ENCODE peak calls at places on chromosome 11, in four cellular contexts. One of them, this sample, is unnamed.

GRCh38 chr11:94424662-94425061 is 23.4 kb upstream of the GPR83 start:
- DNase-seq in adrenal gland: no peak
- DNase-seq in K562: no peak
- DNase-seq in A549: no peak
- DNase-seq in this sample: no peak

GRCh38 chr11:9506489-9507343 is 45.9 kb downstream of the ZNF143 start:
- DNase-seq in K562: peak
- DNase-seq in A549: peak
- DNase-seq in adrenal gland: peak
- DNase-seq in this sample: peak

GRCh38 chr11:62575156-62575555 is 1.5 kb upstream of the EEF1G start:
- DNase-seq in A549: no peak
- DNase-seq in adrenal gland: no peak
- DNase-seq in K562: no peak
- DNase-seq in this sample: no peak

GRCh38 chr11:100004541-100004940 is 682.5 kb upstream of the ARHGAP42 start:
- DNase-seq in K562: no peak
- DNase-seq in A549: no peak
- DNase-seq in adrenal gland: no peak
- DNase-seq in this sample: no peak

GRCh38 chr11:123194308-123195181 is 503 bp downstream of the CLMP start:
- DNase-seq in adrenal gland: peak
- DNase-seq in A549: peak
- DNase-seq in K562: no peak
- DNase-seq in this sample: no peak

GRCh38 chr11:109752212-109752825 is 330.3 kb downstream of the C11orf87 start:
- DNase-seq in A549: no peak
- DNase-seq in K562: no peak
- DNase-seq in adrenal gland: no peak
- DNase-seq in this sample: no peak

GRCh38 chr11:129543515-129544290 is 168.1 kb downstream of the BARX2 start:
- DNase-seq in A549: no peak
- DNase-seq in adrenal gland: no peak
- DNase-seq in K562: no peak
- DNase-seq in this sample: no peak

GRCh38 chr11:126408901-126409670 is 53.6 kb downstream of the ST3GAL4 start:
- DNase-seq in K562: no peak
- DNase-seq in adrenal gland: no peak
- DNase-seq in A549: no peak
- DNase-seq in this sample: no peak

GRCh38 chr11:35662061-35662648 is 420 bp upstream of the TRIM44 start:
- DNase-seq in adrenal gland: no peak
- DNase-seq in K562: no peak
- DNase-seq in A549: peak
- DNase-seq in this sample: peak

GRCh38 chr11:128915148-128915519 is 24.0 kb downstream of the KCNJ5 start:
- DNase-seq in adrenal gland: no peak
- DNase-seq in A549: no peak
- DNase-seq in K562: no peak
- DNase-seq in this sample: no peak

GRCh38 chr11:296976-297665 is 2.2 kb downstream of the IFITM5 start:
- DNase-seq in K562: no peak
- DNase-seq in A549: no peak
- DNase-seq in adrenal gland: no peak
- DNase-seq in this sample: no peak

GRCh38 chr11:115284766-115285165 is 219.4 kb downstream of the CADM1 start:
- DNase-seq in A549: no peak
- DNase-seq in K562: no peak
- DNase-seq in adrenal gland: no peak
- DNase-seq in this sample: no peak

GRCh38 chr11:71946144-71946571 is 17.3 kb downstream of the RNF121 start:
- DNase-seq in K562: no peak
- DNase-seq in A549: peak
- DNase-seq in adrenal gland: no peak
- DNase-seq in this sample: peak

GRCh38 chr11:777288-778255 is at the start of gene GATD1:
- DNase-seq in adrenal gland: peak
- DNase-seq in K562: peak
- DNase-seq in A549: peak
- DNase-seq in this sample: peak

GRCh38 chr11:128948583-128948982 is 5.9 kb upstream of the TP53AIP1 start:
- DNase-seq in K562: no peak
- DNase-seq in A549: no peak
- DNase-seq in adrenal gland: no peak
- DNase-seq in this sample: no peak

GRCh38 chr11:13465909-13466371 is 2.9 kb upstream of the BTBD10 start:
- DNase-seq in A549: peak
- DNase-seq in K562: peak
- DNase-seq in adrenal gland: no peak
- DNase-seq in this sample: peak

GRCh38 chr11:44611687-44612437 is 46.4 kb downstream of the CD82 start:
- DNase-seq in A549: no peak
- DNase-seq in adrenal gland: no peak
- DNase-seq in K562: no peak
- DNase-seq in this sample: peak

GRCh38 chr11:87286338-87286737 is 248.6 kb downstream of the TMEM135 start:
- DNase-seq in adrenal gland: no peak
- DNase-seq in A549: no peak
- DNase-seq in K562: no peak
- DNase-seq in this sample: no peak

GRCh38 chr11:130858215-130858614 is 58.1 kb downstream of the SNX19 start:
- DNase-seq in A549: no peak
- DNase-seq in K562: peak
- DNase-seq in adrenal gland: no peak
- DNase-seq in this sample: peak

GRCh38 chr11:58285483-58286040 is 17.5 kb upstream of the OR10W1 start:
- DNase-seq in A549: no peak
- DNase-seq in K562: no peak
- DNase-seq in adrenal gland: no peak
- DNase-seq in this sample: no peak

GRCh38 chr11:120637131-120637530 is 125.6 kb downstream of the GRIK4 start:
- DNase-seq in K562: no peak
- DNase-seq in A549: no peak
- DNase-seq in adrenal gland: no peak
- DNase-seq in this sample: no peak

GRCh38 chr11:103433380-103433779 is 324.2 kb downstream of the DYNC2H1 start:
- DNase-seq in adrenal gland: no peak
- DNase-seq in A549: no peak
- DNase-seq in K562: no peak
- DNase-seq in this sample: no peak

GRCh38 chr11:9573775-9574555 is 495 bp downstream of the WEE1 start:
- DNase-seq in adrenal gland: peak
- DNase-seq in A549: peak
- DNase-seq in K562: no peak
- DNase-seq in this sample: peak

GRCh38 chr11:404551-405264 is 10.1 kb downstream of the SIGIRR start:
- DNase-seq in K562: no peak
- DNase-seq in adrenal gland: no peak
- DNase-seq in A549: no peak
- DNase-seq in this sample: no peak

GRCh38 chr11:118251858-118252652 is at the start of gene MPZL3:
- DNase-seq in K562: peak
- DNase-seq in A549: peak
- DNase-seq in adrenal gland: peak
- DNase-seq in this sample: peak

GRCh38 chr11:76152086-76152658 is 54.1 kb downstream of the WNT11 start:
- DNase-seq in K562: peak
- DNase-seq in adrenal gland: peak
- DNase-seq in A549: peak
- DNase-seq in this sample: peak

GRCh38 chr11:559712-560304 is 730 bp downstream of the LMNTD2 start:
- DNase-seq in adrenal gland: no peak
- DNase-seq in A549: no peak
- DNase-seq in K562: peak
- DNase-seq in this sample: no peak

GRCh38 chr11:79417069-79417920 is 23.5 kb downstream of the TENM4 start:
- DNase-seq in A549: no peak
- DNase-seq in adrenal gland: no peak
- DNase-seq in K562: no peak
- DNase-seq in this sample: no peak

GRCh38 chr11:2380807-2381350 is 3.8 kb downstream of the CD81 start:
- DNase-seq in adrenal gland: peak
- DNase-seq in A549: no peak
- DNase-seq in K562: no peak
- DNase-seq in this sample: no peak
- TF ChIP-seq POLR2A in adrenal gland: peak
- TF ChIP-seq POLR2A in A549: no peak
- TF ChIP-seq POLR2A in K562: no peak
- TF ChIP-seq POLR2A in this sample: no peak

GRCh38 chr11:33132510-33132909 is 28.8 kb downstream of the CSTF3 start:
- DNase-seq in adrenal gland: no peak
- DNase-seq in K562: no peak
- DNase-seq in A549: no peak
- DNase-seq in this sample: no peak
- TF ChIP-seq POLR2A in adrenal gland: no peak
- TF ChIP-seq POLR2A in K562: no peak
- TF ChIP-seq POLR2A in A549: no peak
- TF ChIP-seq POLR2A in this sample: no peak

DNA sequence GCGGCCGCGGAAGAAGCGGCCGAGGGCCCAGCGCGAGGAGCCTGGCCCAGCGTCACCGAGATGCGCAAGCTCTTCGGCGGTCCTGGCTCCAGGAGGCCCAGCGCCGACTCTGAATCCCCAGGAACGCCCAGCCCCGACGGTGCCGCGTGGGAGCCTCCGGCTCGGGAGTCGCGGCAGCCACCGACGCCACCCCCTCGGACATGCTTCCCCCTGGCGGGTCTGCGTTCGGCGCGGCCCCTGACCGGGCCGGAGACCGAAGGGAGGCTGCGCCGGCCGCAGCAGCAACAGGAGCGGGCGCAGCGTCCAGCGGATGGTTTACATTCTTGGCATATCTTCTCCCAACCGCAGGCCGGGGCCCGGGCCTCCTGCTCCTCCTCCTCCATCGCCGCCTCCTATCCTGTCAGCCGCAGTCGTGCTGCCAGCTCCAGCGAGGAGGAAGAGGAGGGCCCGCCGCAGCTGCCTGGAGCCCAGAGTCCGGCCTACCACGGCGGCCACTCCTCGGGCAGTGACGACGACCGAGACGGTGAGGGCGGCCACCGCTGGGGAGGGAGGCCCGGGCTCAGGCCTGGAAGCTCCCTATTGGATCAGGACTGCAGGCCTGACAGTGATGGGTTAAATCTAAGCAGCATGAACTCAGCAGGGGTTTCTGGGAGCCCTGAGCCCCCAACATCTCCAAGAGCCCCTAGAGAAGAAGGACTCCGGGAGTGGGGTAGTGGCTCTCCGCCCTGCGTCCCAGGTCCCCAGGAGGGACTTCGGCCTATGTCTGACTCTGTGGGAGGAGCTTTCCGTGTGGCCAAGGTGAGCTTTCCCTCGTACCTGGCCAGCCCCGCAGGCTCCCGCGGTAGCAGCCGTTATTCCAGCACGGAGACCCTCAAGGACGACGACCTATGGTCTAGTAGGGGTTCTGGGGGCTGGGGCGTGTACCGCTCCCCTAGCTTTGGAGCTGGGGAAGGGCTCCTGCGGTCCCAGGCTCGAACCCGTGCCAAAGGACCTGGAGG is 1.2 kb downstream of the ARHGEF17 start:
- DNase-seq in K562: peak
- DNase-seq in A549: peak
- DNase-seq in adrenal gland: peak
- DNase-seq in this sample: no peak
- TF ChIP-seq POLR2A in K562: no peak
- TF ChIP-seq POLR2A in A549: no peak
- TF ChIP-seq POLR2A in adrenal gland: peak
- TF ChIP-seq POLR2A in this sample: no peak

GRCh38 chr11:105639527-105639926 is 29.7 kb downstream of the GRIA4 start:
- DNase-seq in adrenal gland: no peak
- DNase-seq in K562: no peak
- DNase-seq in A549: no peak
- DNase-seq in this sample: no peak
- TF ChIP-seq POLR2A in adrenal gland: no peak
- TF ChIP-seq POLR2A in K562: no peak
- TF ChIP-seq POLR2A in A549: no peak
- TF ChIP-seq POLR2A in this sample: no peak

GRCh38 chr11:69010964-69011623 is 2.0 kb downstream of the MRGPRF start:
- DNase-seq in A549: no peak
- DNase-seq in K562: peak
- DNase-seq in adrenal gland: no peak
- DNase-seq in this sample: peak
- TF ChIP-seq POLR2A in A549: no peak
- TF ChIP-seq POLR2A in K562: no peak
- TF ChIP-seq POLR2A in adrenal gland: no peak
- TF ChIP-seq POLR2A in this sample: no peak

GRCh38 chr11:64911142-64911541 is 5.9 kb downstream of the ATG2A start:
- DNase-seq in K562: no peak
- DNase-seq in adrenal gland: no peak
- DNase-seq in A549: no peak
- DNase-seq in this sample: no peak
- TF ChIP-seq POLR2A in K562: no peak
- TF ChIP-seq POLR2A in adrenal gland: no peak
- TF ChIP-seq POLR2A in A549: no peak
- TF ChIP-seq POLR2A in this sample: no peak

This sample was measured in erythroblast.